ENCODE peak calls at places on chromosomes 2 and 18, in seven cellular contexts. One of them, this sample, is unnamed.

GRCh38 chr2:3409627-3410170 is 30.2 kb downstream of the TRAPPC12 start:
- DNase-seq in naive B cell: no peak
- DNase-seq in NCI-H1092 treated with DMSO at 0.1 percent for 48 hours: no peak
- DNase-seq in tibial nerve: no peak
- DNase-seq in HTR-8/SVneo: no peak
- DNase-seq in H7: no peak
- DNase-seq in PC-9: no peak
- DNase-seq in this sample: no peak

GRCh38 chr2:30663806-30664205 is 143.4 kb downstream of the CAPN13 start:
- DNase-seq in naive B cell: no peak
- DNase-seq in NCI-H1092 treated with DMSO at 0.1 percent for 48 hours: no peak
- DNase-seq in tibial nerve: no peak
- DNase-seq in HTR-8/SVneo: no peak
- DNase-seq in H7: no peak
- DNase-seq in PC-9: peak
- DNase-seq in this sample: no peak

GRCh38 chr2:212381428-212382102 is 157.0 kb downstream of the ERBB4 start:
- DNase-seq in naive B cell: no peak
- DNase-seq in NCI-H1092 treated with DMSO at 0.1 percent for 48 hours: no peak
- DNase-seq in tibial nerve: no peak
- DNase-seq in HTR-8/SVneo: no peak
- DNase-seq in H7: no peak
- DNase-seq in PC-9: no peak
- DNase-seq in this sample: no peak

GRCh38 chr2:3868012-3868411 is 164.6 kb downstream of the DCDC2C start:
- DNase-seq in naive B cell: no peak
- DNase-seq in NCI-H1092 treated with DMSO at 0.1 percent for 48 hours: no peak
- DNase-seq in tibial nerve: no peak
- DNase-seq in HTR-8/SVneo: no peak
- DNase-seq in H7: no peak
- DNase-seq in PC-9: no peak
- DNase-seq in this sample: no peak

GRCh38 chr2:158994920-158995676 is 26.7 kb downstream of the TANC1 start:
- DNase-seq in naive B cell: no peak
- DNase-seq in NCI-H1092 treated with DMSO at 0.1 percent for 48 hours: peak
- DNase-seq in tibial nerve: no peak
- DNase-seq in HTR-8/SVneo: no peak
- DNase-seq in H7: peak
- DNase-seq in PC-9: no peak
- DNase-seq in this sample: no peak

GRCh38 chr2:157172866-157173578 is 84.5 kb upstream of the GALNT5 start:
- DNase-seq in naive B cell: no peak
- DNase-seq in NCI-H1092 treated with DMSO at 0.1 percent for 48 hours: no peak
- DNase-seq in tibial nerve: peak
- DNase-seq in HTR-8/SVneo: no peak
- DNase-seq in H7: no peak
- DNase-seq in PC-9: no peak
- DNase-seq in this sample: no peak

GRCh38 chr2:188399159-188399558 is 107.5 kb downstream of the GULP1 start:
- DNase-seq in naive B cell: no peak
- DNase-seq in NCI-H1092 treated with DMSO at 0.1 percent for 48 hours: no peak
- DNase-seq in tibial nerve: no peak
- DNase-seq in HTR-8/SVneo: no peak
- DNase-seq in H7: peak
- DNase-seq in PC-9: no peak
- DNase-seq in this sample: no peak

GRCh38 chr2:208179028-208179609 is 10.7 kb downstream of the C2orf80 start:
- DNase-seq in naive B cell: no peak
- DNase-seq in NCI-H1092 treated with DMSO at 0.1 percent for 48 hours: no peak
- DNase-seq in tibial nerve: no peak
- DNase-seq in HTR-8/SVneo: peak
- DNase-seq in H7: peak
- DNase-seq in PC-9: peak
- DNase-seq in this sample: no peak

GRCh38 chr18:67517224-67517765 is 775 bp upstream of the DSEL start:
- DNase-seq in naive B cell: no peak
- DNase-seq in NCI-H1092 treated with DMSO at 0.1 percent for 48 hours: no peak
- DNase-seq in tibial nerve: peak
- DNase-seq in HTR-8/SVneo: peak
- DNase-seq in H7: no peak
- DNase-seq in PC-9: no peak
- DNase-seq in this sample: no peak

GRCh38 chr2:113077921-113078320 is 10.2 kb downstream of the IL1F10 start:
- DNase-seq in naive B cell: no peak
- DNase-seq in NCI-H1092 treated with DMSO at 0.1 percent for 48 hours: no peak
- DNase-seq in tibial nerve: no peak
- DNase-seq in HTR-8/SVneo: no peak
- DNase-seq in H7: no peak
- DNase-seq in PC-9: peak
- DNase-seq in this sample: no peak

GRCh38 chr18:70172225-70172624 is 33.3 kb downstream of the RTTN start:
- DNase-seq in naive B cell: no peak
- DNase-seq in NCI-H1092 treated with DMSO at 0.1 percent for 48 hours: no peak
- DNase-seq in tibial nerve: no peak
- DNase-seq in HTR-8/SVneo: no peak
- DNase-seq in H7: no peak
- DNase-seq in PC-9: no peak
- DNase-seq in this sample: no peak

GRCh38 chr18:34990571-34990970 is 50.6 kb upstream of the MAPRE2 start:
- DNase-seq in naive B cell: no peak
- DNase-seq in NCI-H1092 treated with DMSO at 0.1 percent for 48 hours: no peak
- DNase-seq in tibial nerve: no peak
- DNase-seq in HTR-8/SVneo: no peak
- DNase-seq in H7: no peak
- DNase-seq in PC-9: no peak
- DNase-seq in this sample: no peak

GRCh38 chr18:14939141-14939540 is 191.2 kb downstream of the ANKRD30B start:
- DNase-seq in naive B cell: no peak
- DNase-seq in NCI-H1092 treated with DMSO at 0.1 percent for 48 hours: no peak
- DNase-seq in tibial nerve: no peak
- DNase-seq in HTR-8/SVneo: no peak
- DNase-seq in H7: no peak
- DNase-seq in PC-9: no peak
- DNase-seq in this sample: no peak

GRCh38 chr2:234881413-234882241 is 70.2 kb upstream of the SH3BP4 start:
- DNase-seq in naive B cell: peak
- DNase-seq in NCI-H1092 treated with DMSO at 0.1 percent for 48 hours: no peak
- DNase-seq in tibial nerve: peak
- DNase-seq in HTR-8/SVneo: peak
- DNase-seq in H7: peak
- DNase-seq in PC-9: peak
- DNase-seq in this sample: peak

GRCh38 chr2:63438171-63438570 is 150.1 kb downstream of the WDPCP start:
- DNase-seq in naive B cell: no peak
- DNase-seq in NCI-H1092 treated with DMSO at 0.1 percent for 48 hours: no peak
- DNase-seq in tibial nerve: no peak
- DNase-seq in HTR-8/SVneo: no peak
- DNase-seq in H7: no peak
- DNase-seq in PC-9: no peak
- DNase-seq in this sample: no peak

GRCh38 chr2:189276277-189276676 is 96.7 kb upstream of the COL5A2 start:
- DNase-seq in naive B cell: no peak
- DNase-seq in NCI-H1092 treated with DMSO at 0.1 percent for 48 hours: no peak
- DNase-seq in tibial nerve: no peak
- DNase-seq in HTR-8/SVneo: peak
- DNase-seq in H7: no peak
- DNase-seq in PC-9: peak
- DNase-seq in this sample: no peak

GRCh38 chr2:28271231-28271913 is 121.3 kb upstream of the FOSL2 start:
- DNase-seq in naive B cell: no peak
- DNase-seq in NCI-H1092 treated with DMSO at 0.1 percent for 48 hours: no peak
- DNase-seq in tibial nerve: no peak
- DNase-seq in HTR-8/SVneo: no peak
- DNase-seq in H7: no peak
- DNase-seq in PC-9: no peak
- DNase-seq in this sample: no peak

GRCh38 chr2:288743-289361 is 961 bp upstream of the ALKAL2 start:
- DNase-seq in naive B cell: peak
- DNase-seq in NCI-H1092 treated with DMSO at 0.1 percent for 48 hours: no peak
- DNase-seq in tibial nerve: peak
- DNase-seq in HTR-8/SVneo: no peak
- DNase-seq in H7: peak
- DNase-seq in PC-9: no peak
- DNase-seq in this sample: no peak

GRCh38 chr2:88027709-88028389 is 11.5 kb upstream of the RNU2-63P start:
- DNase-seq in naive B cell: peak
- DNase-seq in NCI-H1092 treated with DMSO at 0.1 percent for 48 hours: no peak
- DNase-seq in tibial nerve: no peak
- DNase-seq in HTR-8/SVneo: no peak
- DNase-seq in H7: no peak
- DNase-seq in PC-9: no peak
- DNase-seq in this sample: no peak

GRCh38 chr2:46979611-46980010 is 64.0 kb upstream of the MCFD2 start:
- DNase-seq in naive B cell: peak
- DNase-seq in NCI-H1092 treated with DMSO at 0.1 percent for 48 hours: no peak
- DNase-seq in tibial nerve: no peak
- DNase-seq in HTR-8/SVneo: no peak
- DNase-seq in H7: no peak
- DNase-seq in PC-9: no peak
- DNase-seq in this sample: no peak

GRCh38 chr2:225354281-225354774 is 45.2 kb upstream of the NYAP2 start:
- DNase-seq in naive B cell: no peak
- DNase-seq in NCI-H1092 treated with DMSO at 0.1 percent for 48 hours: no peak
- DNase-seq in tibial nerve: no peak
- DNase-seq in HTR-8/SVneo: peak
- DNase-seq in H7: no peak
- DNase-seq in PC-9: no peak
- DNase-seq in this sample: no peak

GRCh38 chr2:16824472-16824871 is 158.8 kb upstream of the CYRIA start:
- DNase-seq in naive B cell: no peak
- DNase-seq in NCI-H1092 treated with DMSO at 0.1 percent for 48 hours: no peak
- DNase-seq in tibial nerve: no peak
- DNase-seq in HTR-8/SVneo: no peak
- DNase-seq in H7: no peak
- DNase-seq in PC-9: no peak
- DNase-seq in this sample: no peak

GRCh38 chr18:75607701-75608100 is 180.2 kb upstream of the SMIM21 start:
- DNase-seq in naive B cell: no peak
- DNase-seq in NCI-H1092 treated with DMSO at 0.1 percent for 48 hours: no peak
- DNase-seq in tibial nerve: no peak
- DNase-seq in HTR-8/SVneo: no peak
- DNase-seq in H7: no peak
- DNase-seq in PC-9: no peak
- DNase-seq in this sample: no peak

GRCh38 chr2:158457826-158458616 is 1.3 kb downstream of the PKP4 start:
- DNase-seq in naive B cell: peak
- DNase-seq in NCI-H1092 treated with DMSO at 0.1 percent for 48 hours: peak
- DNase-seq in tibial nerve: peak
- DNase-seq in HTR-8/SVneo: peak
- DNase-seq in H7: peak
- DNase-seq in PC-9: peak
- DNase-seq in this sample: no peak

GRCh38 chr18:59109375-59109774 is 30.3 kb upstream of the SEC11C start:
- DNase-seq in naive B cell: no peak
- DNase-seq in NCI-H1092 treated with DMSO at 0.1 percent for 48 hours: no peak
- DNase-seq in tibial nerve: no peak
- DNase-seq in HTR-8/SVneo: no peak
- DNase-seq in H7: no peak
- DNase-seq in PC-9: no peak
- DNase-seq in this sample: no peak

GRCh38 chr2:56191617-56192016 is 7.8 kb downstream of the CCDC85A start:
- DNase-seq in naive B cell: no peak
- DNase-seq in NCI-H1092 treated with DMSO at 0.1 percent for 48 hours: peak
- DNase-seq in tibial nerve: no peak
- DNase-seq in HTR-8/SVneo: peak
- DNase-seq in H7: peak
- DNase-seq in PC-9: no peak
- DNase-seq in this sample: no peak

GRCh38 chr2:240622631-240623235 is 2.5 kb upstream of the GPR35 start:
- DNase-seq in naive B cell: peak
- DNase-seq in NCI-H1092 treated with DMSO at 0.1 percent for 48 hours: no peak
- DNase-seq in tibial nerve: no peak
- DNase-seq in HTR-8/SVneo: no peak
- DNase-seq in H7: peak
- DNase-seq in PC-9: no peak
- DNase-seq in this sample: no peak

GRCh38 chr18:3479978-3480377 is 30.0 kb downstream of the TGIF1 start:
- DNase-seq in naive B cell: no peak
- DNase-seq in NCI-H1092 treated with DMSO at 0.1 percent for 48 hours: no peak
- DNase-seq in tibial nerve: no peak
- DNase-seq in HTR-8/SVneo: no peak
- DNase-seq in H7: no peak
- DNase-seq in PC-9: no peak
- DNase-seq in this sample: no peak